ENCODE peak calls at places on chromosomes 5 and 9, in five cellular contexts. Y is H1, O is neuronal stem cell, V is IMR-90, C is H9. L is an unnamed sample.

GRCh38 chr5:66179297-66180051 is 35.4 kb downstream of the SREK1 start:
- DNase-seq in Y (no peak), O (no peak), V (no peak), C (no peak), L (no peak)

GRCh38 chr5:72281764-72282499 is 38.1 kb downstream of the MRPS27 start:
- DNase-seq in Y (no peak), O (no peak), V (peak), C (no peak), L (no peak)

GRCh38 chr5:6439588-6440550 is 8.8 kb upstream of the UBE2QL1 start:
- DNase-seq in Y (no peak), O (no peak), V (no peak), C (no peak), L (no peak)

GRCh38 chr9:86866739-86867138 is 80.6 kb downstream of the GAS1 start:
- DNase-seq in Y (no peak), O (no peak), V (no peak), C (no peak), L (no peak)

GRCh38 chr5:114311943-114312342 is 49.9 kb upstream of the KCNN2 start:
- DNase-seq in Y (peak), O (peak), V (no peak), C (peak), L (no peak)

GRCh38 chr9:115333671-115334070 is 215.7 kb upstream of the TNC start:
- DNase-seq in Y (no peak), O (no peak), V (no peak), C (no peak), L (no peak)

GRCh38 chr5:52692039-52692438 is 95.7 kb upstream of the ITGA1 start:
- DNase-seq in Y (no peak), O (no peak), V (peak), C (no peak), L (no peak)

GRCh38 chr5:143244000-143244736 is 159.3 kb downstream of the NR3C1 start:
- DNase-seq in Y (no peak), O (no peak), V (peak), C (no peak), L (peak)

GRCh38 chr9:122394265-122395242 is 23.7 kb downstream of the PTGS1 start:
- DNase-seq in Y (no peak), O (no peak), V (peak), C (no peak), L (no peak)

GRCh38 chr9:89790542-89791109 is 185.8 kb downstream of the GADD45G start:
- DNase-seq in Y (no peak), O (no peak), V (no peak), C (no peak), L (peak)

GRCh38 chr5:115471674-115472073 is 72.9 kb downstream of the FEM1C start:
- DNase-seq in Y (no peak), O (no peak), V (no peak), C (no peak), L (no peak)

GRCh38 chr5:122182491-122182921 is 53.2 kb downstream of the ZNF474 start:
- DNase-seq in Y (no peak), O (no peak), V (peak), C (peak), L (peak)

GRCh38 chr5:4038994-4039393 is 443.4 kb downstream of the IRX1 start:
- DNase-seq in Y (no peak), O (no peak), V (no peak), C (no peak), L (no peak)

GRCh38 chr5:145978171-145978570 is 41.8 kb downstream of the SH3RF2 start:
- DNase-seq in Y (no peak), O (no peak), V (no peak), C (no peak), L (no peak)

GRCh38 chr9:136960938-136961275 is 8.8 kb downstream of the LCN12 start:
- DNase-seq in Y (no peak), O (no peak), V (no peak), C (no peak), L (no peak)

GRCh38 chr5:83718195-83718825 is 2.3 kb downstream of the HAPLN1 start:
- DNase-seq in Y (no peak), O (peak), V (peak), C (peak), L (peak)

GRCh38 chr5:14438195-14438606 is 143.4 kb upstream of the OTULINL start:
- DNase-seq in Y (no peak), O (no peak), V (no peak), C (no peak), L (no peak)

GRCh38 chr5:39570418-39571027 is 145.7 kb upstream of the DAB2 start:
- DNase-seq in Y (no peak), O (peak), V (peak), C (no peak), L (peak)

GRCh38 chr5:96117863-96118651 is 156.4 kb upstream of the ELL2 start:
- DNase-seq in Y (no peak), O (no peak), V (peak), C (no peak), L (peak)

GRCh38 chr9:19720374-19720773 is 68.5 kb downstream of the SLC24A2 start:
- DNase-seq in Y (no peak), O (peak), V (peak), C (no peak), L (no peak)

GRCh38 chr5:15737882-15738677 is 238.1 kb downstream of the FBXL7 start:
- DNase-seq in Y (no peak), O (no peak), V (peak), C (no peak), L (no peak)

GRCh38 chr5:160938532-160938931 is 86.5 kb upstream of the ATP10B start:
- DNase-seq in Y (no peak), O (no peak), V (no peak), C (no peak), L (no peak)

GRCh38 chr5:100708625-100709171 is 173.5 kb downstream of the FAM174A start:
- DNase-seq in Y (no peak), O (no peak), V (no peak), C (no peak), L (no peak)

GRCh38 chr5:133738271-133738670 is 125.9 kb upstream of the FSTL4 start:
- DNase-seq in Y (no peak), O (no peak), V (no peak), C (no peak), L (no peak)

GRCh38 chr5:32690153-32690552 is 21.0 kb upstream of the NPR3 start:
- DNase-seq in Y (no peak), O (no peak), V (no peak), C (no peak), L (no peak)

GRCh38 chr9:95879591-95879990 is 4.1 kb downstream of the ERCC6L2 start:
- DNase-seq in Y (no peak), O (no peak), V (no peak), C (no peak), L (no peak)

GRCh38 chr5:7094626-7095025 is 301.3 kb upstream of the ADCY2 start:
- DNase-seq in Y (peak), O (peak), V (no peak), C (peak), L (peak)

GRCh38 chr9:93543117-93543516 is 33.3 kb upstream of the PHF2 start:
- DNase-seq in Y (no peak), O (no peak), V (no peak), C (no peak), L (no peak)

GRCh38 chr5:110401881-110402280 is 324.6 kb downstream of the TMEM232 start:
- DNase-seq in Y (no peak), O (no peak), V (no peak), C (no peak), L (no peak)

GRCh38 chr5:143343042-143343441 is 60.4 kb downstream of the NR3C1 start:
- DNase-seq in Y (no peak), O (no peak), V (no peak), C (no peak), L (no peak)

GRCh38 chr5:174078416-174078815 is 32.9 kb downstream of the NSG2 start:
- DNase-seq in Y (no peak), O (no peak), V (no peak), C (no peak), L (no peak)

GRCh38 chr5:127111112-127111511 is 37.8 kb upstream of the C5orf63 start:
- DNase-seq in Y (no peak), O (no peak), V (no peak), C (no peak), L (no peak)

GRCh38 chr9:130970855-130971254 is 31.8 kb upstream of the FIBCD1 start:
- DNase-seq in Y (no peak), O (no peak), V (no peak), C (no peak), L (no peak)

GRCh38 chr9:92974161-92974661 is 26.9 kb downstream of the FGD3 start:
- DNase-seq in Y (peak), O (no peak), V (no peak), C (no peak), L (peak)

GRCh38 chr5:77995793-77996409 is 219.8 kb upstream of the TBCA start:
- DNase-seq in Y (no peak), O (no peak), V (no peak), C (no peak), L (no peak)

GRCh38 chr9:19409406-19410194 is 791 bp downstream of the ACER2 start:
- DNase-seq in Y (no peak), O (no peak), V (no peak), C (peak), L (peak)

GRCh38 chr5:143436871-143437270 is 33.4 kb upstream of the NR3C1 start:
- DNase-seq in Y (no peak), O (no peak), V (peak), C (no peak), L (no peak)

GRCh38 chr9:113164536-113165300 is 13.9 kb downstream of the SLC31A2 start:
- DNase-seq in Y (no peak), O (no peak), V (peak), C (no peak), L (no peak)

GRCh38 chr5:2627867-2628266 is 123.6 kb downstream of the IRX2 start:
- DNase-seq in Y (no peak), O (no peak), V (no peak), C (no peak), L (no peak)

GRCh38 chr5:2633992-2634391 is 117.5 kb downstream of the IRX2 start:
- DNase-seq in Y (no peak), O (no peak), V (no peak), C (no peak), L (no peak)

GRCh38 chr5:2634399-2635176 is 116.9 kb downstream of the IRX2 start:
- DNase-seq in Y (no peak), O (no peak), V (no peak), C (peak), L (no peak)

GRCh38 chr5:2626572-2626971 is 124.9 kb downstream of the IRX2 start:
- DNase-seq in Y (no peak), O (no peak), V (no peak), C (no peak), L (peak)

GRCh38 chr5:2629035-2629434 is 122.4 kb downstream of the IRX2 start:
- DNase-seq in Y (no peak), O (no peak), V (no peak), C (no peak), L (no peak)
- H4K91ac ChIP-seq in Y (no peak), O (no peak), V (no peak), C (no peak), L (no peak)

GRCh38 chr5:79990598-79991507 is at the start of gene MTX3:
- DNase-seq in Y (peak), O (peak), V (peak), C (peak), L (peak)
- H2AK5ac ChIP-seq in Y (peak), O (no peak), V (peak), C (no peak), L (no peak)

DNA sequence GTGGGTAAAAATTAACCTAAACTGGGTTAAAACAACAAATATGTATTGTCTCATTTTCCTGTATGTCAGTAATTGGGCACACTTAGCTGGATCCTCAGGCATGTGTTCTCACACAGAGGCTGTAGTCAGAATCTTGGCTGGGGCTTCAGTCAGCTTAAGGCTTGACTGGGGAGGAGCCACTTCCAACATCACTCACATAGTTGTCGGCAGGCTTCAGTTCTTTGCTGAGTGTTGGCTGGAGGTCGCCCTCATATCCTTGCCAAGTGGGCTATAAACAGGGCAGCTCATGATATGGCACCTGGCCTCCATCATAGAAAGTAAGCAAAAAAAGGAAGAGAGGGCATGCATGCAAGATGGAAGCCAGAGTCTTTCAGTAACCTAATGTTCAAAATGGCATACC is 173.0 kb downstream of the GIN1 start:
- DNase-seq in Y (no peak), O (no peak), V (no peak), C (no peak), L (no peak)
- H3K27ac ChIP-seq in Y (no peak), O (peak), V (no peak), C (no peak), L (no peak)

GRCh38 chr9:126376311-126376902 is 49.8 kb downstream of the MVB12B start:
- DNase-seq in Y (no peak), O (peak), V (no peak), C (no peak), L (no peak)

GRCh38 chr9:126375386-126375785 is 48.8 kb downstream of the MVB12B start:
- DNase-seq in Y (no peak), O (no peak), V (peak), C (no peak), L (peak)

GRCh38 chr9:126373241-126373640 is 46.6 kb downstream of the MVB12B start:
- DNase-seq in Y (no peak), O (no peak), V (peak), C (no peak), L (peak)

GRCh38 chr9:126372716-126373115 is 46.1 kb downstream of the MVB12B start:
- DNase-seq in Y (no peak), O (no peak), V (no peak), C (no peak), L (no peak)

DNA sequence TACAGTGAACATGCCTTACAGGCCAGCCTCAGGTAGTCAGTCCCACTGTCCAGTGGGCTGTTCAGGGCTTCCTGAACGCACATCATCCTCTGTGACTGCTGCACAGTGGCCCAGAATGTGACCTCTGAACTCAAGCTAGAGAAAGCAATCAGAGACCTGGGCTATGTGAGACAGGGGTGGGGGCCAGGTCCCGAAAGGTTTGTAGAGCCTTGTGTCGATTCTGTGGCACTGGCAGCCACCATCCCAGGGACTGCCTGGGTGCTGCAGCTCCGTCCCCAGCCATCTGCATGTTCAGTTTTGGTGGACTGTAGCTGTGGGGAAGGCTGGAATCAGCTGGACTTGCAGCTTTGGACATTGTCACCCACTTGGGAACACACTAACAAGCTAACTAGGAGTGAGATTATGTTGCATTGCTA is 47.7 kb downstream of the MVB12B start:
- DNase-seq in Y (no peak), O (no peak), V (no peak), C (no peak), L (no peak)
- H4K91ac ChIP-seq in Y (no peak), O (no peak), V (no peak), C (no peak), L (peak)

DNA sequence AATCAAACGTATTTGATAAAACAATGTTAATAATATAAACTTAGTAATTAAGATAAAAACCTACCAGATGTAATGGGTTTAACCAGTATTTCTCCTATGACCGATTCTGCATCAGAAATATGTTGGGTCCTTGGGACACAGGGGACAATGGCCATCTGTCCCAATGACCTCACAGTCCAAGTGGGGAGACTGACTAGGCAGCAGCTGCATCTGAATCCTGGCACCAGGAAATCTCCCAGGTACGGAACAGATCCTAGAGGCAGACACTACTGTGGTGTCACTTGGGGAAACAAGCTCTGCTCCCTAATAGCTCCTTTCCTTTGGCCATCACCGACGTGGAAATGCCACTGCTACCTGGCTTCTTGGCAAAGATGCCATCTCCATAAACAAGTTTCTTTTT is 81.8 kb upstream of the SARDH start:
- DNase-seq in Y (no peak), O (no peak), V (no peak), C (no peak), L (no peak)
- H2AK5ac ChIP-seq in Y (no peak), O (no peak), V (no peak), C (no peak), L (no peak)

DNA sequence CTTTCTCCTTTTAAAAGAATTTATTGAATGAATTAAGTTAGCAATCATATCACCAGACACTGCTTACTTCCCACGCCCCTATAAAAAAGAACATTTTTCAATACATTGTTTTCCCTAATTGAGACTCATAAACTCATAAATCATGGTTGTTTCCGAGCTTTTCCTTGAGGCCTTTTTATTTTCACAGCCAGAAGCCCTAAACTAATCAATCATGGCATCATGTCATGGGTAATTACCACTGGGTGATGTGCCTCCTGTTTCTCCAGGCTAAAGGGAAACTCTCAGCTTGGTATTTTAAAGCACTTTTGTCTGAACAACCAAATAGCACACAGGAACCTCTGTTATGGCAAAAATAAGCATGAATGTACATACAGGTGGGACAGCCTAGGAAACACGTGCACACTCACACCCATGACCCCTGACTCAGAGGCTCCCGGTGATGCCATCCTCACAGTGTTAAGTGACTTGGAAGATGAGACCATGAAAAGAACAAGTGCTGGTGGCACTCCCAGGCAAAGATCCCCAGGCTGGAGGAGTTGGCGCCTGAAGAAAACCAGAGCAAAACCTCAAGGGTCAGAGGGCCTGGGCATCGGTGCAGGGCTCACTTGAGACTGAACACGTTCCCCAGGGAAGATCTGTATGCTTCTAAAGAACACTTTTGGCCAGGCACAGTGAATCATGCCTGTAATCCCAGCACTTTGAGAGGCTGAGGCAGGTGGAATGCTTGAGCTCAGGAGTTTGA is 154.4 kb downstream of the ROR2 start:
- DNase-seq in Y (no peak), O (no peak), V (peak), C (no peak), L (no peak)
- H3K27ac ChIP-seq in Y (no peak), O (no peak), V (no peak), C (no peak), L (no peak)

GRCh38 chr9:33620738-33621439 is 96.8 kb downstream of the ANKRD18B start:
- DNase-seq in Y (no peak), O (no peak), V (peak), C (no peak), L (peak)
- H4K91ac ChIP-seq in Y (no peak), O (no peak), V (peak), C (no peak), L (peak)

L was measured in trophoblast cell.